ENCODE peak calls at places on chromosomes 2 and 18, in five cellular contexts. One of them, this sample, is unnamed.
A peak's percentile ranks its signal among the peaks of the same experiment; 100 is the strongest.

GRCh38 chr2:72996152-72996502 is 75.4 kb downstream of the SFXN5 start:
- DNase-seq in SK-N-SH: no peak
- DNase-seq in GM12878: no peak
- DNase-seq in HCT116: no peak
- DNase-seq in HepG2: no peak
- DNase-seq in this sample: no peak

GRCh38 chr2:30981519-30981918 is 156.7 kb downstream of the GALNT14 start:
- DNase-seq in SK-N-SH: no peak
- DNase-seq in GM12878: no peak
- DNase-seq in HCT116: no peak
- DNase-seq in HepG2: no peak
- DNase-seq in this sample: no peak

GRCh38 chr2:105070010-105070865 is 32.4 kb downstream of the MRPS9 start:
- DNase-seq in SK-N-SH: no peak
- DNase-seq in GM12878: no peak
- DNase-seq in HCT116: no peak
- DNase-seq in HepG2: no peak
- DNase-seq in this sample: no peak

GRCh38 chr2:99651930-99652670 is 162.3 kb upstream of the REV1 start:
- DNase-seq in SK-N-SH: no peak
- DNase-seq in GM12878: no peak
- DNase-seq in HCT116: no peak
- DNase-seq in HepG2: no peak
- DNase-seq in this sample: no peak

GRCh38 chr2:61288070-61288841 is 126.3 kb downstream of the C2orf74 start:
- DNase-seq in SK-N-SH: no peak
- DNase-seq in GM12878: no peak
- DNase-seq in HCT116: no peak
- DNase-seq in HepG2: no peak
- DNase-seq in this sample: peak; percentile 60

GRCh38 chr2:60707750-60708371 is 48.2 kb upstream of the PAPOLG start:
- DNase-seq in SK-N-SH: peak; percentile 52
- DNase-seq in GM12878: peak; percentile 2
- DNase-seq in HCT116: peak; percentile 10
- DNase-seq in HepG2: peak; percentile 49
- DNase-seq in this sample: peak; percentile 40

GRCh38 chr2:216665240-216665639 is 30.1 kb downstream of the IGFBP5 start:
- DNase-seq in SK-N-SH: peak; percentile 47
- DNase-seq in GM12878: no peak
- DNase-seq in HCT116: no peak
- DNase-seq in HepG2: no peak
- DNase-seq in this sample: no peak

GRCh38 chr18:29647700-29648099 is 1394.8 kb downstream of the DSC3 start:
- DNase-seq in SK-N-SH: no peak
- DNase-seq in GM12878: no peak
- DNase-seq in HCT116: no peak
- DNase-seq in HepG2: no peak
- DNase-seq in this sample: no peak

GRCh38 chr2:10328667-10329583 is 26.2 kb downstream of the HPCAL1 start:
- DNase-seq in SK-N-SH: no peak
- DNase-seq in GM12878: no peak
- DNase-seq in HCT116: no peak
- DNase-seq in HepG2: no peak
- DNase-seq in this sample: no peak

GRCh38 chr2:105582952-105583660 is 161.6 kb upstream of the NCK2 start:
- DNase-seq in SK-N-SH: no peak
- DNase-seq in GM12878: no peak
- DNase-seq in HCT116: no peak
- DNase-seq in HepG2: peak; percentile 70
- DNase-seq in this sample: no peak

GRCh38 chr2:28366496-28367282 is 26.0 kb upstream of the FOSL2 start:
- DNase-seq in SK-N-SH: peak; percentile 76
- DNase-seq in GM12878: no peak
- DNase-seq in HCT116: no peak
- DNase-seq in HepG2: no peak
- DNase-seq in this sample: peak; percentile 79

GRCh38 chr2:181741756-181742155 is 61.4 kb upstream of the NEUROD1 start:
- DNase-seq in SK-N-SH: no peak
- DNase-seq in GM12878: no peak
- DNase-seq in HCT116: no peak
- DNase-seq in HepG2: no peak
- DNase-seq in this sample: no peak

GRCh38 chr2:15620857-15621471 is 29.3 kb downstream of the DDX1 start:
- DNase-seq in SK-N-SH: no peak
- DNase-seq in GM12878: no peak
- DNase-seq in HCT116: no peak
- DNase-seq in HepG2: no peak
- DNase-seq in this sample: no peak

GRCh38 chr18:40197711-40198110 is 1757.3 kb upstream of the PIK3C3 start:
- DNase-seq in SK-N-SH: no peak
- DNase-seq in GM12878: no peak
- DNase-seq in HCT116: no peak
- DNase-seq in HepG2: no peak
- DNase-seq in this sample: no peak

GRCh38 chr2:120052597-120052996 is 39.7 kb downstream of the EPB41L5 start:
- DNase-seq in SK-N-SH: no peak
- DNase-seq in GM12878: no peak
- DNase-seq in HCT116: no peak
- DNase-seq in HepG2: no peak
- DNase-seq in this sample: no peak

GRCh38 chr2:8851811-8852560 is 14.6 kb upstream of the KIDINS220 start:
- DNase-seq in SK-N-SH: no peak
- DNase-seq in GM12878: no peak
- DNase-seq in HCT116: no peak
- DNase-seq in HepG2: no peak
- DNase-seq in this sample: peak; percentile 87

GRCh38 chr18:63890950-63891304 is 3.4 kb downstream of the SERPINB2 start:
- DNase-seq in SK-N-SH: peak; percentile 27
- DNase-seq in GM12878: no peak
- DNase-seq in HCT116: no peak
- DNase-seq in HepG2: peak; percentile 51
- DNase-seq in this sample: no peak
- TF ChIP-seq JUND in SK-N-SH: no peak
- TF ChIP-seq JUND in GM12878: no peak
- TF ChIP-seq JUND in HCT116: no peak
- TF ChIP-seq JUND in HepG2: no peak
- TF ChIP-seq JUND in this sample: no peak

GRCh38 chr2:174461221-174461620 is 25.6 kb downstream of the GPR155 start:
- DNase-seq in SK-N-SH: no peak
- DNase-seq in GM12878: no peak
- DNase-seq in HCT116: no peak
- DNase-seq in HepG2: no peak
- DNase-seq in this sample: no peak

DNA sequence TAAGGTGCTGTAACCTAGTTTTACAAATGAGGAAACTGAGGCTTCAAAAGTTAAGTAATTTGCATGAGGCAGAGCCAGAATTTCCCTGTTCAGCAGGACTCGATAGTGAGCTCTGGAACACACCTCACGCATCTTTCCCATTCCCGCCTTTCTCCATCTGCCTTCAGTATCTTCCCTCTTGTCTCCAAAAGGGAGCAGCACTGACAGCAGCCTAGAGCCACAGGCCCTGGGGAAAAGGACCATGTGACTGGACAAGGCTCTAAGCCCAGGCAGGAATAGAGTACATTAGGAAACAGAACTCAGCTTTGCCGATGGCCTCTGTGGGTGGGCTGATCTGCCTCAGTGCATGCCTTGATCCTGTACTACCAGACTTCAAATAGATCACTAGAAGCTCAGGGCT is 21.5 kb downstream of the GPR155 start:
- DNase-seq in SK-N-SH: no peak
- DNase-seq in GM12878: no peak
- DNase-seq in HCT116: no peak
- DNase-seq in HepG2: peak; percentile 32
- DNase-seq in this sample: no peak
- H3K4me1 ChIP-seq in SK-N-SH: peaks cover 2% of the 10 kb centered on the region
- H3K4me1 ChIP-seq in GM12878: no peaks in the 10 kb centered on the region
- H3K4me1 ChIP-seq in HCT116: no peaks in the 10 kb centered on the region
- H3K4me1 ChIP-seq in HepG2: no peaks in the 10 kb centered on the region
- H3K4me1 ChIP-seq in this sample: no peaks in the 10 kb centered on the region

DNA sequence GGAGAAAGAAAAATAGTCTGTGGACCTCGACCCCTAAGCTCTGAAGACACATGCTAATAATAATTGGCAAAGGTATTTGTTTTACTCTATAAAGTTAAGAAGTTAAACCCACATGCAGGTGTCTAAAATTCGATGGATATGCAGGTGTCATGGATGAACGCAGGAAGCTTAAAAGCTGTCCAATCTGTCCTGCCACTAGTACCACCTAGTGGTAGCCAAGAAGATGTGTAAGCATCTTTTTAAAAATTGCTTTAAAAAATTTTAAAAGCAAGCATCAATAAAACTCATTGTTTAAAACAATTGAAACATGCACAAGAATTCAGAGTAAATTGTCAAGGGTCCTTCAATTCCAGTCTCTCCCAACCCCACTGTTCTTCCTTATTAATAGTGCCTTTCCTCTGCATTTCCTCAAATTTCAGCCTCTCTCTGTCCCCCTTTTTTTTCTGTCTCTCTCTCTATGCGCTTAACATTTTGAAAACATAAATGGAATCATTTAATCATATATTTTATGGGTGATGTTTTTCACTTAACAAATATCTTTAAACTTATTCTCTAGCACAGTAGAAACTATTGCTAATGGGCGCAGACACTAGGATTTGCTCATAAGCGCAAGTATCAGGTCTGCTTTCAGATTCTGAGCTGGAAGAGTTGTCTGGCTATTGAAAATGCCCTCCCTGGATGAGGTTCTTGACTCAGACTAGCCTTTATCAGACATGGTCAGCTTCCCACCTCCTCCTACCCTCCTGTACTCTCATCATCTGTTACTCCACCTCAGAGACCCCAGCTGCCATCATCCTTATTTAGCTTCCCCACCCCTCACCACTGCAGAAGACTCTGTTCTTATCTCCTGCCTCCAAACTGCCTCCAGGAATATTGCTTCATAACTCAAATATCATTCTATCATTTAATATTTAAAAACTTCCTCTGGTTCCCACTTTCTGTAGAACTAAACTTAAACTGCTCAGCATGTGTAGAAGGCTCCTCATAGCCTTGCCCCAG is 30.8 kb upstream of the PPP3R1 start:
- DNase-seq in SK-N-SH: peak; percentile 69
- DNase-seq in GM12878: no peak
- DNase-seq in HCT116: peak; percentile 33
- DNase-seq in HepG2: peak; percentile 53
- DNase-seq in this sample: peak; percentile 89
- TF ChIP-seq JUND in SK-N-SH: no peak
- TF ChIP-seq JUND in GM12878: no peak
- TF ChIP-seq JUND in HCT116: no peak
- TF ChIP-seq JUND in HepG2: no peak
- TF ChIP-seq JUND in this sample: no peak

GRCh38 chr2:96202152-96202856 is 6.3 kb downstream of the STARD7 start:
- DNase-seq in SK-N-SH: no peak
- DNase-seq in GM12878: no peak
- DNase-seq in HCT116: no peak
- DNase-seq in HepG2: no peak
- DNase-seq in this sample: no peak
- H3K4me1 ChIP-seq in SK-N-SH: peaks cover 15% of the 10 kb centered on the region
- H3K4me1 ChIP-seq in GM12878: peaks cover 20% of the 10 kb centered on the region
- H3K4me1 ChIP-seq in HCT116: peaks cover 21% of the 10 kb centered on the region
- H3K4me1 ChIP-seq in HepG2: peaks cover 77% of the 10 kb centered on the region
- H3K4me1 ChIP-seq in this sample: peaks cover 15% of the 10 kb centered on the region

GRCh38 chr2:443754-444153 is 155.9 kb upstream of the ALKAL2 start:
- DNase-seq in SK-N-SH: no peak
- DNase-seq in GM12878: no peak
- DNase-seq in HCT116: no peak
- DNase-seq in HepG2: no peak
- DNase-seq in this sample: no peak

GRCh38 chr2:443211-443610 is 155.3 kb upstream of the ALKAL2 start:
- DNase-seq in SK-N-SH: no peak
- DNase-seq in GM12878: no peak
- DNase-seq in HCT116: no peak
- DNase-seq in HepG2: no peak
- DNase-seq in this sample: no peak

GRCh38 chr2:439540-440465 is 151.9 kb upstream of the ALKAL2 start:
- DNase-seq in SK-N-SH: no peak
- DNase-seq in GM12878: no peak
- DNase-seq in HCT116: no peak
- DNase-seq in HepG2: no peak
- DNase-seq in this sample: no peak

GRCh38 chr2:439077-439476 is 151.2 kb upstream of the ALKAL2 start:
- DNase-seq in SK-N-SH: peak; percentile 85
- DNase-seq in GM12878: no peak
- DNase-seq in HCT116: no peak
- DNase-seq in HepG2: no peak
- DNase-seq in this sample: no peak

GRCh38 chr2:441258-442023 is 153.6 kb upstream of the ALKAL2 start:
- DNase-seq in SK-N-SH: no peak
- DNase-seq in GM12878: no peak
- DNase-seq in HCT116: no peak
- DNase-seq in HepG2: no peak
- DNase-seq in this sample: no peak
- TF ChIP-seq JUND in SK-N-SH: no peak
- TF ChIP-seq JUND in GM12878: peak; percentile 24
- TF ChIP-seq JUND in HCT116: no peak
- TF ChIP-seq JUND in HepG2: no peak
- TF ChIP-seq JUND in this sample: no peak